ENCODE peak calls at places on chromosomes 3 and 15, in nine cellular contexts. V is progenitor cell of endocrine pancreas, K is GM13976, Q is HFFc6, G is BJ, B is HFF-Myc, C is IMR-90, P is GM23338, S is spleen. T is an unnamed sample.

GRCh38 chr3:186705882-186706780 is 11.0 kb upstream of the KNG1 start:
- DNase-seq in Q (no peak), S (no peak), C (no peak), K (no peak), P (no peak), G (no peak), B (no peak), V (no peak), T (no peak)

GRCh38 chr3:120102674-120103073 is 8.4 kb upstream of the GSK3B start:
- DNase-seq in S (no peak), Q (no peak), P (no peak), K (no peak), C (no peak), V (no peak), B (no peak), G (no peak), T (no peak)

GRCh38 chr15:55198706-55199105 is 2.0 kb upstream of the RSL24D1 start:
- DNase-seq in S (no peak), G (no peak), C (no peak), K (no peak), P (no peak), V (no peak), B (no peak), Q (no peak), T (no peak)

GRCh38 chr15:45751629-45752028 is 116.8 kb downstream of the SQOR start:
- DNase-seq in S (no peak), G (no peak), Q (no peak), B (no peak), K (no peak), V (no peak), P (no peak), C (no peak), T (no peak)

GRCh38 chr3:69739204-69740102 is at the start of gene MITF:
- DNase-seq in V (peak; percentile 81), K (peak; percentile 89), G (no peak), B (peak; percentile 55), Q (peak; percentile 87), P (peak; percentile 97), C (peak; percentile 88), S (peak; percentile 91), T (peak; percentile 81)

GRCh38 chr3:13771496-13771895 is 108.4 kb downstream of the WNT7A start:
- DNase-seq in B (no peak), S (no peak), V (no peak), Q (no peak), K (no peak), P (no peak), G (no peak), C (no peak), T (no peak)

GRCh38 chr15:48572823-48573222 is 72.7 kb downstream of the FBN1 start:
- DNase-seq in P (peak; percentile 1), Q (no peak), G (no peak), V (no peak), C (no peak), S (no peak), K (no peak), B (no peak), T (no peak)

GRCh38 chr3:107884719-107885460 is 205.9 kb downstream of the CD47 start:
- DNase-seq in G (peak; percentile 77), V (no peak), Q (peak; percentile 73), P (peak; percentile 31), C (peak; percentile 61), B (peak; percentile 77), K (no peak), S (no peak), T (peak; percentile 82)

GRCh38 chr3:72299321-72299802 is 514.4 kb upstream of the PROK2 start:
- DNase-seq in K (no peak), B (no peak), V (no peak), G (no peak), C (peak; percentile 59), P (no peak), Q (peak; percentile 30), S (no peak), T (peak; percentile 24)

GRCh38 chr3:58325525-58325992 is 7.1 kb upstream of the PXK start:
- DNase-seq in S (no peak), P (no peak), G (no peak), Q (peak; percentile 15), B (no peak), C (peak; percentile 50), K (no peak), V (no peak), T (no peak)

GRCh38 chr3:108833616-108834015 is 11.0 kb downstream of the TRAT1 start:
- DNase-seq in K (no peak), C (no peak), B (no peak), Q (no peak), P (no peak), S (no peak), V (no peak), G (no peak), T (no peak)

GRCh38 chr3:149299938-149300791 is 33.3 kb downstream of the TM4SF18 start:
- DNase-seq in Q (peak; percentile 93), B (peak; percentile 88), S (no peak), P (no peak), G (peak; percentile 88), C (peak; percentile 97), K (no peak), V (no peak), T (peak; percentile 91)

GRCh38 chr3:28949580-28949979 is 331.3 kb upstream of the RBMS3 start:
- DNase-seq in K (no peak), C (no peak), B (no peak), Q (no peak), P (no peak), V (no peak), S (no peak), G (no peak), T (no peak)

GRCh38 chr3:98573231-98573728 is 20.1 kb downstream of the CPOX start:
- DNase-seq in Q (no peak), C (peak; percentile 33), P (peak; percentile 58), K (no peak), S (no peak), V (no peak), B (no peak), G (no peak), T (no peak)

GRCh38 chr15:71011503-71012155 is 103.6 kb upstream of the THSD4 start:
- DNase-seq in Q (peak; percentile 68), B (peak; percentile 31), S (no peak), G (peak; percentile 22), C (peak; percentile 84), V (no peak), K (no peak), P (peak; percentile 60), T (peak; percentile 66)
- TF ChIP-seq CTCF in Q (peak; percentile 96), B (peak; percentile 75), S (peak; percentile 54), G (peak; percentile 81), C (peak; percentile 94), V (peak; percentile 77), K (peak; percentile 30), P (peak; percentile 78), T (peak; percentile 93)

GRCh38 chr3:65436580-65436979 is 602.1 kb downstream of the MAGI1 start:
- DNase-seq in Q (no peak), C (no peak), S (no peak), K (no peak), B (no peak), G (no peak), V (no peak), P (peak; percentile 48), T (no peak)
- TF ChIP-seq CTCF in Q (peak; percentile 48), C (peak; percentile 23), S (no peak), K (no peak), B (peak; percentile 41), G (peak; percentile 30), V (peak; percentile 58), P (peak; percentile 84), T (peak; percentile 25)

DNA sequence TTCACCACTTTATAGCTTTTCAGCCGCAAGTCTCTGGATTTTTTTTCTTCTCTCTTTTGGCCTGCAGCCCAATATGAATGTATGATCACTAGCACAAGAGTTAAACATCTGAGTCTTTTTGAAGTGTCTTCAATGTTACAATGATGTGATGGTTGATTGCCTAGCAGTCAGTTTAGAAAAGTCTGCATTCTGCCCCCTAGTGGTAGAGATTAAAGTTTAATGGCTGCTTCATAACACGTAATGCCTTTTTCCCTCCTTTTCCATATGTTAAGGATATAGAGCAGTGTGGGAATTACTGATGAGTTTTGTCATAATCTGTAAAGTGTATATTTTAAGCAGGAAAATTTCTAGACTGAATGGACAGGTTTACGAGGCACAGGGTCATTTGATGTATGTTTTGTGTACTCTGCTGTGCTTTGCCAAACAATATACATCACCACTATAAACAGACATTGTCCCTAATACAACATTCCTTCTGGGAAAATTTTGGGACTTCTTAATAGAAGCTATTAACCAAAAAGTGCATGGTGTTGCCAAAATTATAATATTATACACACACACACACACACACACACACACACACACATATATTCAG is 1038.5 kb upstream of the NR2F2 start:
- DNase-seq in S (no peak), V (no peak), K (peak; percentile 32), Q (peak; percentile 34), P (peak; percentile 79), C (peak; percentile 56), G (no peak), B (no peak), T (peak; percentile 42)
- TF ChIP-seq CTCF in S (peak; percentile 60), V (peak; percentile 72), K (peak; percentile 36), Q (peak; percentile 94), P (peak; percentile 72), C (peak; percentile 59), G (peak; percentile 55), B (peak; percentile 53), T (peak; percentile 77)

GRCh38 chr3:129345281-129345680 is 66.6 kb downstream of the HMCES start:
- DNase-seq in S (no peak), P (no peak), Q (no peak), K (no peak), V (no peak), G (no peak), B (no peak), C (no peak), T (no peak)

GRCh38 chr3:129346690-129347440 is 68.2 kb downstream of the HMCES start:
- DNase-seq in C (no peak), P (no peak), Q (no peak), B (no peak), G (no peak), K (no peak), S (no peak), V (no peak), T (no peak)

GRCh38 chr3:129345971-129346370 is 67.3 kb downstream of the HMCES start:
- DNase-seq in B (no peak), S (no peak), Q (no peak), P (no peak), V (no peak), G (no peak), C (no peak), K (no peak), T (peak; percentile 27)

GRCh38 chr3:129343643-129344360 is 65.1 kb downstream of the HMCES start:
- DNase-seq in V (peak; percentile 51), P (peak; percentile 85), B (no peak), Q (no peak), G (no peak), S (no peak), C (no peak), K (peak; percentile 76), T (peak; percentile 14)

DNA sequence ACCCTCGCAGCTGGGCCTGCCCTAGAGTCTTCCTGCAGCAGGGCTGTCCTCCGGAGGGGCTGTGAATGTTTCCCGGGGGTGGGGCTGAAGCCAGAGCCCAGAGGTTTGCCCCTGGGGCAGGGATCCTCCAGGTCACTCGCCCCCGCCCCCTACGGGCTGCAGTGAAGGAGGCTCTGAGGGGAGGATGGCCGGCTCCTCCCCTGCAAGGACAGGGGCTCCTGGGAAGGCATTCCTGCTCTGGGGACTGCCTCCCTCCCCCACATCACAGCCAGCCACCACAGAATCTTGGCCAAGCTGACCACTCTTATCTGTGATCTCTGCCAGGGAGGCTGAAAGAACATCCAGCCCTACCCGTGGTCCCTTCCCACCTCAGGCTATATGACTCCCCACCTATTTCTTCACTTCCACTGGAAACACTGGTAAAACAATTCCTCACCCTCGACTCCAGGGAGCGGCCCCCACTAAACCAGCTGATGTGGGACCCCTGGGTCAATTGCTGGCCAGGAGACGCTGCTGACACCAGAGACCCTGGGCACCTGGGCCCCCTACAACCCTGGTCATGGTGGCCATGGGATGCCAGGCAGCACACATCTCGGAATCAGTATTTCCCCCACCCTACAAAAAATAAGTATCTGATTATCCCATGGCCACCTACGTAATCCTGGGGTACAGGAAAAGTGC is 66.0 kb downstream of the HMCES start:
- DNase-seq in B (no peak), C (no peak), S (no peak), G (no peak), K (no peak), Q (no peak), V (no peak), P (peak; percentile 85), T (no peak)
- TF ChIP-seq CTCF in B (no peak), C (no peak), S (no peak), G (no peak), K (no peak), Q (no peak), V (no peak), P (peak; percentile 46), T (no peak)

T was measured in AG10803.